ENCODE peak calls at places on chromosomes 2 and 18, in seven cellular contexts. U, B, I, F, P, Q and X are unnamed samples.

GRCh38 chr2:128644156-128644555 is 325.5 kb upstream of the HS6ST1 start:
- DNase-seq in Q (no peak), U (no peak), I (no peak), F (no peak), P (no peak), B (peak), X (no peak)

GRCh38 chr2:70995227-70995729 is 605 bp upstream of the TEX261 start:
- DNase-seq in Q (peak), B (peak), U (no peak), I (no peak), P (peak), F (peak), X (peak)

GRCh38 chr18:63848159-63848558 is 39.3 kb upstream of the SERPINB2 start:
- DNase-seq in Q (peak), B (peak), F (peak), P (no peak), U (no peak), I (no peak), X (peak)

GRCh38 chr2:149765636-149766035 is 178.1 kb upstream of the MMADHC start:
- DNase-seq in Q (no peak), P (no peak), I (no peak), B (no peak), F (no peak), U (no peak), X (no peak)

GRCh38 chr2:65130440-65131175 is 702 bp upstream of the RAB1A start:
- DNase-seq in U (no peak), F (no peak), B (no peak), I (no peak), Q (no peak), P (no peak), X (no peak)

GRCh38 chr18:13374468-13375301 is 156.1 kb downstream of the LDLRAD4 start:
- DNase-seq in U (no peak), P (peak), B (no peak), Q (no peak), F (no peak), I (peak), X (no peak)

GRCh38 chr2:73823916-73824523 is 4.7 kb upstream of the STAMBP start:
- DNase-seq in U (no peak), F (peak), Q (peak), B (peak), I (no peak), P (peak), X (peak)

GRCh38 chr2:16729335-16729734 is 63.7 kb upstream of the CYRIA start:
- DNase-seq in B (no peak), U (no peak), Q (no peak), F (no peak), I (no peak), P (no peak), X (no peak)

GRCh38 chr2:68768461-68768860 is 33.9 kb downstream of the ARHGAP25 start:
- DNase-seq in B (no peak), F (no peak), U (no peak), Q (no peak), P (peak), I (no peak), X (no peak)

GRCh38 chr2:67503066-67503795 is 106.1 kb downstream of the ETAA1 start:
- DNase-seq in Q (no peak), B (no peak), U (no peak), P (no peak), F (no peak), I (no peak), X (no peak)

GRCh38 chr18:11868230-11868629 is 17.0 kb downstream of the CHMP1B start:
- DNase-seq in F (no peak), Q (no peak), U (no peak), I (no peak), B (no peak), P (no peak), X (no peak)

GRCh38 chr2:84888401-84889276 is 7.8 kb upstream of the TRABD2A start:
- DNase-seq in Q (no peak), U (no peak), I (no peak), B (no peak), F (peak), P (peak), X (peak)

GRCh38 chr2:88764141-88764849 is 72.8 kb downstream of the RPIA start:
- DNase-seq in B (no peak), I (no peak), F (no peak), Q (no peak), U (no peak), P (no peak), X (no peak)

GRCh38 chr2:45570671-45571334 is 40.3 kb downstream of the SRBD1 start:
- DNase-seq in B (peak), F (no peak), U (no peak), P (no peak), Q (no peak), I (no peak), X (no peak)